ENCODE peak calls at places on chromosome 7, in five cellular contexts. I is foreskin fibroblast, M is right lobe of liver, T is BJ, O is bronchial epithelial cell. Y is an unnamed sample.

GRCh38 chr7:140263277-140263676 is 86.5 kb upstream of the KDM7A start:
- DNase-seq in I (no peak), M (no peak), T (no peak), O (peak), Y (no peak)

GRCh38 chr7:99429756-99430155 is 8.8 kb downstream of the PTCD1 start:
- DNase-seq in I (no peak), M (no peak), T (no peak), O (no peak), Y (no peak)

GRCh38 chr7:70303309-70303708 is 705.0 kb downstream of the AUTS2 start:
- DNase-seq in I (no peak), M (no peak), T (no peak), O (no peak), Y (no peak)

GRCh38 chr7:44103941-44104879 is at the start of gene AEBP1:
- DNase-seq in I (peak), M (peak), T (no peak), O (no peak), Y (no peak)

GRCh38 chr7:54944179-54944578 is 74.6 kb upstream of the EGFR start:
- DNase-seq in I (peak), M (no peak), T (peak), O (no peak), Y (peak)

GRCh38 chr7:47847207-47847606 is 101.1 kb downstream of the PKD1L1 start:
- DNase-seq in I (no peak), M (no peak), T (no peak), O (no peak), Y (no peak)

GRCh38 chr7:123122951-123123350 is 76.8 kb downstream of the SLC13A1 start:
- DNase-seq in I (no peak), M (no peak), T (no peak), O (no peak), Y (no peak)

GRCh38 chr7:55276896-55277295 is 88.2 kb upstream of the LANCL2 start:
- DNase-seq in I (no peak), M (no peak), T (no peak), O (no peak), Y (no peak)

GRCh38 chr7:105685099-105685609 is 103.9 kb upstream of the EFCAB10 start:
- DNase-seq in I (no peak), M (no peak), T (no peak), O (peak), Y (no peak)

GRCh38 chr7:152909683-152910544 is 150.4 kb downstream of the ACTR3B start:
- DNase-seq in I (no peak), M (no peak), T (no peak), O (no peak), Y (no peak)

GRCh38 chr7:2861509-2861908 is 17.4 kb upstream of the GNA12 start:
- DNase-seq in I (no peak), M (no peak), T (no peak), O (no peak), Y (no peak)

GRCh38 chr7:117993377-117994003 is 120.2 kb upstream of the CTTNBP2 start:
- DNase-seq in I (no peak), M (no peak), T (no peak), O (peak), Y (no peak)

GRCh38 chr7:130491841-130492518 is at the start of gene MEST:
- DNase-seq in I (peak), M (peak), T (no peak), O (no peak), Y (no peak)

GRCh38 chr7:120554960-120555571 is 282.1 kb downstream of the KCND2 start:
- DNase-seq in I (peak), M (no peak), T (no peak), O (peak), Y (no peak)

GRCh38 chr7:64888901-64889685 is 14.0 kb upstream of the ZNF273 start:
- DNase-seq in I (peak), M (no peak), T (no peak), O (no peak), Y (no peak)

GRCh38 chr7:138204285-138204988 is 128.2 kb downstream of the AKR1D1 start:
- DNase-seq in I (no peak), M (no peak), T (no peak), O (no peak), Y (no peak)

GRCh38 chr7:47513741-47514241 is 68.1 kb downstream of the TNS3 start:
- DNase-seq in I (peak), M (no peak), T (peak), O (peak), Y (peak)

GRCh38 chr7:111750878-111751277 is 188.6 kb upstream of the IMMP2L start:
- DNase-seq in I (no peak), M (no peak), T (no peak), O (no peak), Y (no peak)

GRCh38 chr7:30471205-30471604 is 7.4 kb downstream of the NOD1 start:
- DNase-seq in I (no peak), M (no peak), T (no peak), O (no peak), Y (no peak)

GRCh38 chr7:33773053-33773452 is 132.3 kb upstream of the BMPER start:
- DNase-seq in I (peak), M (no peak), T (no peak), O (peak), Y (no peak)

GRCh38 chr7:156612930-156613329 is 27.6 kb upstream of the RNF32 start:
- DNase-seq in I (no peak), M (no peak), T (no peak), O (no peak), Y (no peak)

GRCh38 chr7:47664650-47665049 is 82.7 kb upstream of the TNS3 start:
- DNase-seq in I (no peak), M (no peak), T (no peak), O (no peak), Y (no peak)

GRCh38 chr7:148218603-148219002 is 372.0 kb upstream of the C7orf33 start:
- DNase-seq in I (no peak), M (no peak), T (no peak), O (no peak), Y (no peak)

DNA sequence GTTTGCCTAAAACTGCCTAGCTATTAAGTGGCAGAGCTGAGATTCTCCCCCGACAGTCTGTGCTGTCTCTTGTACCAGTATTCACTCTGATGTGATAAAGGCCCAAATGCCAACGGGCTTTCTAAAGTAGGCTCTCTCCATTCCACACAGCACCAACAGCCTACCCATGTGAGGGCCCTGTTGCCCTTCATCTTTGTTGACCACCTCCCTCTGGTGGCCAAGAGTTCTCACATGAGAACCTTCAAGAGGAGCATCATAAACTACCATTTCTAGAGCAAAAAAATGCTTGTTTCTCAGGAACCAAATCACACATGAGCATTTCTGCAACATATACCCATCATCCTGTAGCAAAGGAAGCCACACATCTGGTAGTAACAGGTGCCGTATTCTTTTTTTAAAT is 185.8 kb downstream of the GRM8 start:
- DNase-seq in I (no peak), M (no peak), T (no peak), O (no peak), Y (no peak)
- TF ChIP-seq CTCF in I (no peak), M (peak), T (no peak), O (no peak), Y (no peak)

DNA sequence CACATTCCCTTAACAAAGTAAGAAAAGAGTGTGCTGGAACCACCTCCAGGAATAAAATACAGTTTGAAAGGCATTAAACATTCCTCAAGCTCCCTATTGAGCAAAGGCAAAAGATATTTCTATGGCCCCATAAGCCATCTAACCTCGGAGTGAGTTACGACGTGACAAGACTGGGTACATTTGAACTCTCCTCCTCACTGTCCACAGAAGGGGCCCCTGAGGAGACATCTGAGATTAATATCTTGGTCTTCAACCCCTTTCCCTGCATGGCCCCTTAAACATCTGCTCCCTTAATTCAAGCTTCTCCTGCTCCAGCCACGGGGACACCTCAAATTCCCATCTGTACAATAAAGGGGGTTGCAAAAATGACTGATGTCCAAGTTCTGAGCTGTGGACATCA is 526 bp downstream of the GIMAP1 start:
- DNase-seq in I (no peak), M (no peak), T (no peak), O (no peak), Y (no peak)
- H3K4me3 ChIP-seq in I (no peak), M (peak), T (no peak), O (no peak), Y (no peak)

DNA sequence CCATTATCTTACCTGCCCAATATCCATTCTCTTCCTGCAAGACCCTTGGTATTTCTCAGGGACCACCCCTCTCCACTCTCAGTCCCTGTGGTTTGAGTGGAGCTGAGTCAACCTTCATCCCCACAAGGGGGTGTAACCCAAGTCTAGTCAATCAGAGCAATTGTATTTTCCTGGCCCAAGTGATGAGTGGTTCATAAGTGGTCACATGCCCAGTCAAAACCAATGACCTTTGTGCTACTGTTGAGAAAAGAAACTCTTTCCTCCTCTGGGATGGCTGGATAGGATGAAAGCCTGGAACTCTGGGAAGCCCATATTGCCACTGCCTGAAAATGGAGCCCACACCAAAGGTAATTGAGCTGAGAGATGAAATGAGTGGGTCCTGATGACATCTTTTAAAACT is 93.6 kb downstream of the SNX10 start:
- DNase-seq in I (no peak), M (no peak), T (no peak), O (no peak), Y (no peak)
- TF ChIP-seq CTCF in I (no peak), M (no peak), T (no peak), O (no peak), Y (no peak)

GRCh38 chr7:128891110-128891941 is 19.2 kb downstream of the KCP start:
- DNase-seq in I (no peak), M (peak), T (no peak), O (no peak), Y (no peak)
- H3K4me3 ChIP-seq in I (no peak), M (peak), T (no peak), O (peak), Y (no peak)

GRCh38 chr7:1554332-1555045 is 1.5 kb downstream of the TMEM184A start:
- DNase-seq in I (no peak), M (no peak), T (no peak), O (no peak), Y (no peak)

GRCh38 chr7:1557006-1557405 is 1.0 kb upstream of the TMEM184A start:
- DNase-seq in I (no peak), M (no peak), T (no peak), O (no peak), Y (no peak)

GRCh38 chr7:1553513-1554210 is 2.3 kb downstream of the TMEM184A start:
- DNase-seq in I (no peak), M (no peak), T (no peak), O (no peak), Y (no peak)

GRCh38 chr7:1555813-1556540 is at the start of gene TMEM184A:
- DNase-seq in I (no peak), M (peak), T (no peak), O (peak), Y (no peak)

GRCh38 chr7:1555046-1555812 is 776 bp downstream of the TMEM184A start:
- DNase-seq in I (peak), M (peak), T (peak), O (peak), Y (no peak)
- TF ChIP-seq CTCF in I (no peak), M (no peak), T (peak), O (no peak), Y (no peak)

DNA sequence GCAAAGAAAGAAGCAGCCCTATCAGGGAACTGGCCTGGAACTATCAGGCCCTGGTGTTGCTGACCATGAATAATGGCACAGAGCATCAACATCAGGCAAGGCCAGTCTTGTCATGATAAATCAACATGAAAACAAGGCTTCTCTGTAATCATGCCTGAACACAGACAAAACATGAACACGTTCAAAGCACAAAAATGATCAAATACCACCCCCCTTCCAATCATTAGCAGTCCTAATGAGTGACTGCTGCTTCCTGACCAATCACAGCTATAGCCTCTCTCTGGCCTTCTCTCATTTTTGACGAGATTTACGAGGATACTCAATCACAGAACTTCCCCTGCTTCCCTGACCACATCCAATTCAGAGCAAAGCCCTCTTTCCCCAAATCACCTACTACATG is 2.2 kb downstream of the GSDME start:
- DNase-seq in I (no peak), M (no peak), T (no peak), O (peak), Y (no peak)
- H3K4me3 ChIP-seq in I (no peak), M (no peak), T (no peak), O (no peak), Y (no peak)

GRCh38 chr7:108499575-108499974 is 26.4 kb downstream of the PNPLA8 start:
- DNase-seq in I (no peak), M (no peak), T (no peak), O (peak), Y (no peak)

GRCh38 chr7:108492742-108493141 is 33.2 kb downstream of the PNPLA8 start:
- DNase-seq in I (no peak), M (no peak), T (no peak), O (peak), Y (no peak)

GRCh38 chr7:108498481-108498880 is 27.5 kb downstream of the PNPLA8 start:
- DNase-seq in I (no peak), M (no peak), T (no peak), O (no peak), Y (no peak)

DNA sequence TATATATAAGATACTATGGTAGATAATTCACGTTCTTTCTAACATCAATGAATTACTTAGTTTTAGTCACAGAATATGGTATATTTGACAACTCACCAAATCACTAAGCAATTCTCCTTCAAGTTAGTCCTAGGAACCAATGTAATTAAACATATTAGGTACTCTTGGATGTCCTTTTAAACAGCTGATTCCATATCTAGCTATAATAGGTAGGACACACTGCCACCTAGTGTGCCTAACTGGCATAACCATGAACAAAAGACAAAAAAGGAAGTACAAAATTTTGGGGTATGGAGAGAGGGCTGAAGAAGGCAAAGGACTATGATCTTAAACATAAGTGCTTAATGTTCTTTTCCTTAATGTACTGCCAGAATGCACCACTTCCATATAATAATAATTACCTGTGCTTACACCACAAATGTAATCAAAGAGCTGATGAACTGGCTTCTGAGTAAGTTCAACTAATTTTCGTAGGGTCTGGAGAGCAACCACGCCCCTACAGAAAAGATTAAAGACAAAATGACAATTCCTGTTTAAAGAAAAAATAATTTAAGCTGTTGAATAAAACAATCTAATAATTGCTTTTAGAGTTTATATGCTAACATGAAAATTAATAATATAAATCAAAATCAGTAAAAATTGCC is 28.7 kb downstream of the PNPLA8 start:
- DNase-seq in I (peak), M (no peak), T (no peak), O (peak), Y (no peak)
- TF ChIP-seq CTCF in I (peak), M (peak), T (peak), O (peak), Y (peak)

GRCh38 chr7:143003393-143004051 is 23.4 kb downstream of the OR9A2 start:
- DNase-seq in I (peak), M (no peak), T (no peak), O (peak), Y (peak)
- H3K4me3 ChIP-seq in I (peak), M (peak), T (no peak), O (no peak), Y (no peak)

DNA sequence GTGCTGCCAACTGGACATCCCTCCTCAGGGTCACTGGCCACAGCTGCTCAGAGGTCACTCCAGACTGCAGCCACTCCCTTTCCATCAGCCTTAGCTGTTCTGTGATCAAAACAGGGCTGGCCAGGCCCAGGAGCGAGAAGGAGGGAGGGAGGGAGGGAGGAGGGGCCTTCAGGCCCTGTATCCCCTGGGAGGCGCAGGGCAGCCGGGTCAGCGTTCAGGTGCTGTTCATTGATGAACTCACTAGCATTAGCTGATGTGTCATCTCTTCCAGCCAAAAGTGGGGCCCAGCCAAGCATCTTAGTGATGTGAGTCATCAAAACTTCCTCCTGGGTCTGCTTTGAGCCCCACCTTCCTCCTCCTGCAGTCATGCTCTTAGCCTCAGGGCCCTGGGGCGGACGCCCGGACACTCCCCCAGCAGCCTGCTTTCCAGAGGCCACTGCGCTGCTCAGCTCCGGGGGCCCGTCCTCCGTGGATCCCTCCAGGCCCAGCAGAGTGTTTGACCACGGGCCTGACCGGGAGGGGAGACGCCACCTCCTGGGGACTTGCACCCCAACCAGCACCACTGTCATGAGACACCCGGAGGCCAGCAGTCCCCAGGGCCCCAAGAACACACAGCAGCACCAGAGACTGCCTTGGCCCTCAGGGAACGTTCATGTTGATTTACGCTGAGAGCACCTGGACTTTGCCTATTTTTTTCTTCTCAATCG is 149.2 kb downstream of the PRKAG2 start:
- DNase-seq in I (peak), M (peak), T (peak), O (peak), Y (peak)
- TF ChIP-seq CTCF in I (peak), M (no peak), T (no peak), O (no peak), Y (no peak)